ENCODE peak calls at places on chromosomes 2 and 18, in six cellular contexts. One of them, this sample, is unnamed.

GRCh38 chr2:11865378-11865777 is 118.9 kb downstream of the LPIN1 start:
- DNase-seq in Peyer's patch: no peak
- DNase-seq in neuronal stem cell: no peak
- DNase-seq in cardiac muscle cell: no peak
- DNase-seq in GM23338: no peak
- DNase-seq in lower lobe of right lung: no peak
- DNase-seq in this sample: no peak

GRCh38 chr2:181111059-181111458 is 130.7 kb downstream of the UBE2E3 start:
- DNase-seq in Peyer's patch: no peak
- DNase-seq in neuronal stem cell: no peak
- DNase-seq in cardiac muscle cell: no peak
- DNase-seq in GM23338: no peak
- DNase-seq in lower lobe of right lung: no peak
- DNase-seq in this sample: no peak

GRCh38 chr2:3492951-3493609 is 26.3 kb downstream of the ADI1 start:
- DNase-seq in Peyer's patch: no peak
- DNase-seq in neuronal stem cell: no peak
- DNase-seq in cardiac muscle cell: peak; percentile 92
- DNase-seq in GM23338: no peak
- DNase-seq in lower lobe of right lung: no peak
- DNase-seq in this sample: peak; percentile 89

GRCh38 chr2:20052229-20052871 is 922 bp upstream of the LAPTM4A start:
- DNase-seq in Peyer's patch: no peak
- DNase-seq in neuronal stem cell: no peak
- DNase-seq in cardiac muscle cell: peak; percentile 35
- DNase-seq in GM23338: peak; percentile 15
- DNase-seq in lower lobe of right lung: no peak
- DNase-seq in this sample: no peak

GRCh38 chr2:121197369-121198091 is 87.5 kb downstream of the TFCP2L1 start:
- DNase-seq in Peyer's patch: peak; percentile 79
- DNase-seq in neuronal stem cell: no peak
- DNase-seq in cardiac muscle cell: peak; percentile 54
- DNase-seq in GM23338: no peak
- DNase-seq in lower lobe of right lung: peak; percentile 94
- DNase-seq in this sample: peak; percentile 84

GRCh38 chr2:207416111-207416510 is 113.7 kb upstream of the CREB1 start:
- DNase-seq in Peyer's patch: no peak
- DNase-seq in neuronal stem cell: no peak
- DNase-seq in cardiac muscle cell: no peak
- DNase-seq in GM23338: no peak
- DNase-seq in lower lobe of right lung: no peak
- DNase-seq in this sample: no peak

GRCh38 chr2:127326289-127326945 is 32.5 kb upstream of the ERCC3 start:
- DNase-seq in Peyer's patch: no peak
- DNase-seq in neuronal stem cell: no peak
- DNase-seq in cardiac muscle cell: peak; percentile 1
- DNase-seq in GM23338: no peak
- DNase-seq in lower lobe of right lung: no peak
- DNase-seq in this sample: no peak

GRCh38 chr2:62938126-62938525 is 112.5 kb upstream of the OTX1 start:
- DNase-seq in Peyer's patch: no peak
- DNase-seq in neuronal stem cell: no peak
- DNase-seq in cardiac muscle cell: no peak
- DNase-seq in GM23338: no peak
- DNase-seq in lower lobe of right lung: no peak
- DNase-seq in this sample: no peak

GRCh38 chr2:176579608-176580007 is 310.4 kb downstream of the MTX2 start:
- DNase-seq in Peyer's patch: no peak
- DNase-seq in neuronal stem cell: no peak
- DNase-seq in cardiac muscle cell: no peak
- DNase-seq in GM23338: no peak
- DNase-seq in lower lobe of right lung: no peak
- DNase-seq in this sample: no peak

GRCh38 chr2:166375205-166375735 is 474 bp downstream of the SCN9A start:
- DNase-seq in Peyer's patch: no peak
- DNase-seq in neuronal stem cell: no peak
- DNase-seq in cardiac muscle cell: peak; percentile 16
- DNase-seq in GM23338: peak; percentile 32
- DNase-seq in lower lobe of right lung: no peak
- DNase-seq in this sample: no peak

GRCh38 chr2:222297600-222297935 is 1.2 kb downstream of the PAX3 start:
- DNase-seq in Peyer's patch: no peak
- DNase-seq in neuronal stem cell: no peak
- DNase-seq in cardiac muscle cell: no peak
- DNase-seq in GM23338: peak; percentile 51
- DNase-seq in lower lobe of right lung: no peak
- DNase-seq in this sample: no peak

GRCh38 chr2:119745566-119745965 is 14.2 kb upstream of the PTPN4 start:
- DNase-seq in Peyer's patch: no peak
- DNase-seq in neuronal stem cell: no peak
- DNase-seq in cardiac muscle cell: no peak
- DNase-seq in GM23338: no peak
- DNase-seq in lower lobe of right lung: no peak
- DNase-seq in this sample: no peak

GRCh38 chr2:222796413-222797103 is 64.3 kb upstream of the ACSL3 start:
- DNase-seq in Peyer's patch: no peak
- DNase-seq in neuronal stem cell: no peak
- DNase-seq in cardiac muscle cell: peak; percentile 21
- DNase-seq in GM23338: peak; percentile 12
- DNase-seq in lower lobe of right lung: no peak
- DNase-seq in this sample: no peak

GRCh38 chr2:98664323-98664722 is 55.9 kb downstream of the UNC50 start:
- DNase-seq in Peyer's patch: no peak
- DNase-seq in neuronal stem cell: no peak
- DNase-seq in cardiac muscle cell: no peak
- DNase-seq in GM23338: no peak
- DNase-seq in lower lobe of right lung: no peak
- DNase-seq in this sample: no peak

GRCh38 chr18:42038936-42039335 is 83.9 kb downstream of the PIK3C3 start:
- DNase-seq in Peyer's patch: no peak
- DNase-seq in neuronal stem cell: no peak
- DNase-seq in cardiac muscle cell: peak; percentile 88
- DNase-seq in GM23338: peak; percentile 10
- DNase-seq in lower lobe of right lung: no peak
- DNase-seq in this sample: no peak

GRCh38 chr2:101697124-101697793 is at the start of gene MAP4K4:
- DNase-seq in Peyer's patch: peak; percentile 80
- DNase-seq in neuronal stem cell: peak; percentile 67
- DNase-seq in cardiac muscle cell: peak; percentile 91
- DNase-seq in GM23338: peak; percentile 83
- DNase-seq in lower lobe of right lung: peak; percentile 86
- DNase-seq in this sample: peak; percentile 95

GRCh38 chr2:148209598-148209997 is 188.7 kb downstream of the MBD5 start:
- DNase-seq in Peyer's patch: no peak
- DNase-seq in neuronal stem cell: no peak
- DNase-seq in cardiac muscle cell: peak; percentile 7
- DNase-seq in GM23338: peak; percentile 60
- DNase-seq in lower lobe of right lung: no peak
- DNase-seq in this sample: no peak

GRCh38 chr2:191020742-191021381 is 6.9 kb upstream of the STAT1 start:
- DNase-seq in Peyer's patch: no peak
- DNase-seq in neuronal stem cell: no peak
- DNase-seq in cardiac muscle cell: peak; percentile 88
- DNase-seq in GM23338: no peak
- DNase-seq in lower lobe of right lung: no peak
- DNase-seq in this sample: no peak

GRCh38 chr2:127463155-127463991 is 45.1 kb downstream of the PROC start:
- DNase-seq in Peyer's patch: no peak
- DNase-seq in neuronal stem cell: peak; percentile 30
- DNase-seq in cardiac muscle cell: peak; percentile 16
- DNase-seq in GM23338: peak; percentile 77
- DNase-seq in lower lobe of right lung: no peak
- DNase-seq in this sample: no peak

GRCh38 chr2:236828002-236828401 is 257.7 kb upstream of the COPS8 start:
- DNase-seq in Peyer's patch: no peak
- DNase-seq in neuronal stem cell: no peak
- DNase-seq in cardiac muscle cell: no peak
- DNase-seq in GM23338: peak; percentile 76
- DNase-seq in lower lobe of right lung: no peak
- DNase-seq in this sample: no peak

GRCh38 chr2:143225931-143226330 is 96.7 kb downstream of the ARHGAP15 start:
- DNase-seq in Peyer's patch: no peak
- DNase-seq in neuronal stem cell: no peak
- DNase-seq in cardiac muscle cell: no peak
- DNase-seq in GM23338: no peak
- DNase-seq in lower lobe of right lung: no peak
- DNase-seq in this sample: no peak

GRCh38 chr2:60252581-60253170 is 300.8 kb downstream of the BCL11A start:
- DNase-seq in Peyer's patch: no peak
- DNase-seq in neuronal stem cell: no peak
- DNase-seq in cardiac muscle cell: no peak
- DNase-seq in GM23338: no peak
- DNase-seq in lower lobe of right lung: no peak
- DNase-seq in this sample: no peak

GRCh38 chr2:60247471-60247870 is 306.0 kb downstream of the BCL11A start:
- DNase-seq in Peyer's patch: no peak
- DNase-seq in neuronal stem cell: peak; percentile 20
- DNase-seq in cardiac muscle cell: no peak
- DNase-seq in GM23338: peak; percentile 16
- DNase-seq in lower lobe of right lung: no peak
- DNase-seq in this sample: no peak

GRCh38 chr2:60251247-60251646 is 302.2 kb downstream of the BCL11A start:
- DNase-seq in Peyer's patch: no peak
- DNase-seq in neuronal stem cell: no peak
- DNase-seq in cardiac muscle cell: no peak
- DNase-seq in GM23338: no peak
- DNase-seq in lower lobe of right lung: no peak
- DNase-seq in this sample: no peak

GRCh38 chr2:60249879-60250278 is 303.6 kb downstream of the BCL11A start:
- DNase-seq in Peyer's patch: no peak
- DNase-seq in neuronal stem cell: no peak
- DNase-seq in cardiac muscle cell: no peak
- DNase-seq in GM23338: no peak
- DNase-seq in lower lobe of right lung: no peak
- DNase-seq in this sample: no peak
- H3K4me3 ChIP-seq in Peyer's patch: no peak overlapping the region
- H3K4me3 ChIP-seq in neuronal stem cell: no peak overlapping the region
- H3K4me3 ChIP-seq in cardiac muscle cell: no peak overlapping the region
- H3K4me3 ChIP-seq in GM23338: no peak overlapping the region
- H3K4me3 ChIP-seq in lower lobe of right lung: no peak overlapping the region
- H3K4me3 ChIP-seq in this sample: no peak overlapping the region

DNA sequence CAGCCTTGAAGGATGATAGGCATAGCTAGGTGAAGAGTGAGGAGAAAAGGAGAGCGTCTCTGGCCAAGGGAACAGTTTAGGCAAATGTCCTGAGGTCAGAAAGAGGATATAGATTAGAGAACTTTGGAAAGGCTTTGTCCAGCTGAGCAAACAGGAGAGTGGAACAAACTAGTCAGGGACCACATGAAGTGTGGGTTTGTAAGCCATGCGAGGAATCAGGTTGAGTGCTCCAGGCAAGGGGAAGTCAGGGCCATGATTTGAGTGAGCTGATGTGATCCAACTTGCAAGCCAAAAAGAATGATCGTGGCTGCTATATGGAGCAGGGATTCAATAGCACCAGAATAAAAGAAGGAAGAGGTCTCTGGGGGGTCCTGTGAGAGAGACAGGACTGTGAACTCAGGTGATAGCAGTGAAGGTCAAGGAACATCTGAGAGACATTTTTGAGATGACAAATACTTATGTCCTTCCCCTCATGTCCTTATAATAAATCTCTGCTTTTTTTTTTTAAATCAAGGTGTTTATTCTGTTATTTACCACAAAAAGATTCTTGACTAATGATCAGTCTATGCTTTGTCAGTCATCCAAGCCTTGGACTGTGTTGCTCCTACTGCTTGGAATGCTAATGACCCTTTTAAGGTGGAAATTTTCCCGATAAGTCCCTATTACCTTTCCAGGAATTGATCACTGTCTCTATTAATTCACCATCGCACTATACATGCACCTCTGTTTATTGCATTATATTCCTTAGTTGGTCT is 472.6 kb downstream of the TXNL1 start:
- DNase-seq in Peyer's patch: no peak
- DNase-seq in neuronal stem cell: no peak
- DNase-seq in cardiac muscle cell: no peak
- DNase-seq in GM23338: no peak
- DNase-seq in lower lobe of right lung: no peak
- DNase-seq in this sample: no peak
- H3K4me1 ChIP-seq in Peyer's patch: no peaks in the 10 kb centered on the region
- H3K4me1 ChIP-seq in neuronal stem cell: peaks cover 19% of the 10 kb centered on the region
- H3K4me1 ChIP-seq in cardiac muscle cell: peaks cover 47% of the 10 kb centered on the region
- H3K4me1 ChIP-seq in GM23338: peaks cover 7% of the 10 kb centered on the region
- H3K4me1 ChIP-seq in lower lobe of right lung: peaks cover 22% of the 10 kb centered on the region
- H3K4me1 ChIP-seq in this sample: no peaks in the 10 kb centered on the region

DNA sequence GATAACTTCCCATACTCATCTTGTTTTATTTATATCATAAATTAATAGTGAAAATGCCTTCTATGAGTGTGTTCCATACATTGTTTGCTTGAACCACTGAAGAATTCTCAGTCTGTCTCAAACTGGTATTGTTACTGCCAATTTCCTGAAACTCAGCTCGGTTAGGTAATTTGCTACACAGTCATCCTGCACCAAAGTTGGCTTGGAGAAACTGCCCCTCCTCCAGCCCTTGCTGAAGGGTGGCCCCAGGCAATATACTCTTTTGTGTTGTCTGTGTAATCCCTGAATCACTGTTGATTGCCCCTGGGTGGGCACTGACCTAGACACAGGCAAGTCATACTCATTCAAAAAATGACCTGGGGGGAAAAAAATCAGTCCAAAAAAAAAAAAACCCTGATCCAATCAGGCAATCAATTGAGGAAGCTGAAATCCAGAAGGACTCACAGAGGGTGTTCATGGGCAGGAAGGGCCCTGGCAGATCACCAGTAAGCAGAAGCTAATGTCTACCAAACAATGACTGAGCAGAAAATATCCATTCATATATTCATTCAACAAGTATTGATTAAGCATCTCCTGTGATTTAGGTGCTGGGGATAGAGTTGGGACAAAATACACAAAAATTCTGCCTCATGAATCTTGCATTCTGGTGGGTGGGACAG is 3.8 kb upstream of the SESTD1 start:
- DNase-seq in Peyer's patch: no peak
- DNase-seq in neuronal stem cell: no peak
- DNase-seq in cardiac muscle cell: peak; percentile 66
- DNase-seq in GM23338: no peak
- DNase-seq in lower lobe of right lung: no peak
- DNase-seq in this sample: no peak
- H3K27ac ChIP-seq in Peyer's patch: no peak overlapping the region
- H3K27ac ChIP-seq in neuronal stem cell: no peak overlapping the region
- H3K27ac ChIP-seq in cardiac muscle cell: no peak overlapping the region
- H3K27ac ChIP-seq in GM23338: no peak overlapping the region
- H3K27ac ChIP-seq in lower lobe of right lung: no peak overlapping the region
- H3K27ac ChIP-seq in this sample: no peak overlapping the region

DNA sequence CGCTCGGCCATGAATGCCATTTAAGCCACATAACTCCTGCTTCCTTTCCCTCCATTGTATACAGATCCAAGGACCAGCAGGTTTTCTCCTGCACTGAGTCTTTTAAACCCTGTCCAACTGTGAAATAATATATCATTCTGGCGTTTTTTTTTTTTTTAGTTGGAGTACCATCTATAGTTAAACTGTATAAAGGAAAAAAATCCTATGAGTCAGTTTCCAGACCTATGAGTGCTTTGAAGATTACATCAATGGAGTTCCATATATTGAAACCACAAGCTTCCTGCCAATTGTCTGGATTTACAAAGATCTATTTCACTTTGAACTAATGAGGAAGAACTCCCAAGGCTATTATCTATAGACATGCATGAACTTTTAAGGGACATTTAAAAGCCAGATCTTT is 2.4 kb upstream of the MALT1 start:
- DNase-seq in Peyer's patch: no peak
- DNase-seq in neuronal stem cell: no peak
- DNase-seq in cardiac muscle cell: no peak
- DNase-seq in GM23338: no peak
- DNase-seq in lower lobe of right lung: no peak
- DNase-seq in this sample: no peak
- H3K4me3 ChIP-seq in Peyer's patch: no peak overlapping the region
- H3K4me3 ChIP-seq in neuronal stem cell: no peak overlapping the region
- H3K4me3 ChIP-seq in cardiac muscle cell: no peak overlapping the region
- H3K4me3 ChIP-seq in GM23338: no peak overlapping the region
- H3K4me3 ChIP-seq in lower lobe of right lung: no peak overlapping the region
- H3K4me3 ChIP-seq in this sample: no peak overlapping the region

GRCh38 chr2:230328155-230328458 is 1.1 kb downstream of the SP140L start:
- DNase-seq in Peyer's patch: no peak
- DNase-seq in neuronal stem cell: no peak
- DNase-seq in cardiac muscle cell: no peak
- DNase-seq in GM23338: no peak
- DNase-seq in lower lobe of right lung: no peak
- DNase-seq in this sample: no peak
- H3K4me1 ChIP-seq in Peyer's patch: no peaks in the 10 kb centered on the region
- H3K4me1 ChIP-seq in neuronal stem cell: no peaks in the 10 kb centered on the region
- H3K4me1 ChIP-seq in cardiac muscle cell: no peaks in the 10 kb centered on the region
- H3K4me1 ChIP-seq in GM23338: no peaks in the 10 kb centered on the region
- H3K4me1 ChIP-seq in lower lobe of right lung: peaks cover 30% of the 10 kb centered on the region
- H3K4me1 ChIP-seq in this sample: no peaks in the 10 kb centered on the region

This sample was measured in aorta.